ENCODE peak calls at places on chromosomes 7 and 10, in nine cellular contexts. H is B cell, W is right atrium auricular region, D is A549, T is thoracic aorta, G is choroid plexus epithelial cell, V is AG09309, Y is H1, E is AG09319. Q is an unnamed sample.
A peak's percentile ranks its signal among the peaks of the same experiment; 100 is the strongest.

GRCh38 chr10:3251172-3251571 is 78.6 kb upstream of the PITRM1 start:
- DNase-seq in H (no peak), W (no peak), D (no peak), T (no peak), G (no peak), V (no peak), Y (no peak), E (no peak), Q (no peak)

GRCh38 chr7:66682350-66683093 is 53.8 kb downstream of the KCTD7 start:
- DNase-seq in H (no peak), W (no peak), D (no peak), T (peak; percentile 33), G (peak; percentile 22), V (no peak), Y (no peak), E (no peak), Q (no peak)

GRCh38 chr10:59333731-59334130 is 28.6 kb downstream of the FAM13C start:
- DNase-seq in H (no peak), W (no peak), D (no peak), T (no peak), G (no peak), V (no peak), Y (no peak), E (no peak), Q (no peak)

GRCh38 chr10:115744089-115744488 is 528.9 kb downstream of the GFRA1 start:
- DNase-seq in H (no peak), W (no peak), D (no peak), T (no peak), G (no peak), V (no peak), Y (no peak), E (no peak), Q (no peak)

GRCh38 chr7:51013861-51014511 is 231.3 kb upstream of the GRB10 start:
- DNase-seq in H (no peak), W (peak; percentile 44), D (no peak), T (no peak), G (no peak), V (no peak), Y (no peak), E (no peak), Q (no peak)

GRCh38 chr10:76033457-76034196 is 602.2 kb downstream of the LRMDA start:
- DNase-seq in H (no peak), W (no peak), D (peak; percentile 91), T (no peak), G (peak; percentile 56), V (no peak), Y (no peak), E (peak; percentile 31), Q (no peak)

GRCh38 chr10:125692932-125693847 is 10.2 kb upstream of the TEX36 start:
- DNase-seq in H (no peak), W (no peak), D (no peak), T (no peak), G (no peak), V (peak; percentile 86), Y (no peak), E (peak; percentile 82), Q (no peak)

GRCh38 chr7:54544356-54545240 is 2.4 kb downstream of the VSTM2A start:
- DNase-seq in H (no peak), W (no peak), D (no peak), T (no peak), G (no peak), V (no peak), Y (no peak), E (no peak), Q (no peak)

GRCh38 chr7:23546897-23547572 is 15.3 kb upstream of the TRA2A start:
- DNase-seq in H (peak; percentile 88), W (peak; percentile 85), D (peak; percentile 93), T (no peak), G (peak; percentile 96), V (peak; percentile 75), Y (peak; percentile 75), E (peak; percentile 76), Q (no peak)

GRCh38 chr7:23545493-23545892 is 13.7 kb upstream of the TRA2A start:
- DNase-seq in H (no peak), W (no peak), D (no peak), T (no peak), G (no peak), V (no peak), Y (no peak), E (no peak), Q (no peak)

GRCh38 chr7:23547662-23548061 is 15.9 kb upstream of the TRA2A start:
- DNase-seq in H (no peak), W (no peak), D (no peak), T (no peak), G (no peak), V (no peak), Y (no peak), E (no peak), Q (no peak)

GRCh38 chr7:23542752-23543151 is 11.0 kb upstream of the TRA2A start:
- DNase-seq in H (no peak), W (no peak), D (no peak), T (no peak), G (no peak), V (no peak), Y (no peak), E (no peak), Q (no peak)

GRCh38 chr7:23544913-23545354 is 13.2 kb upstream of the TRA2A start:
- DNase-seq in H (peak; percentile 36), W (no peak), D (peak; percentile 65), T (no peak), G (peak; percentile 62), V (no peak), Y (no peak), E (no peak), Q (no peak)
- TF ChIP-seq CTCF in H (peak; percentile 32), W (peak; percentile 42), D (peak; percentile 58), T (no peak), G (peak; percentile 70), V (peak; percentile 54), Y (peak; percentile 78), E (peak; percentile 47), Q (peak; percentile 69)

GRCh38 chr7:45897042-45897690 is 8.9 kb downstream of the IGFBP1 start:
- DNase-seq in H (no peak), W (peak; percentile 21), D (no peak), T (no peak), G (peak; percentile 88), V (peak; percentile 67), Y (no peak), E (no peak), Q (no peak)

GRCh38 chr7:45898241-45898640 is 10.0 kb downstream of the IGFBP1 start:
- DNase-seq in H (no peak), W (no peak), D (no peak), T (no peak), G (no peak), V (no peak), Y (no peak), E (no peak), Q (no peak)

GRCh38 chr7:45901566-45901965 is 13.3 kb downstream of the IGFBP1 start:
- DNase-seq in H (no peak), W (no peak), D (no peak), T (no peak), G (no peak), V (no peak), Y (no peak), E (no peak), Q (no peak)

DNA sequence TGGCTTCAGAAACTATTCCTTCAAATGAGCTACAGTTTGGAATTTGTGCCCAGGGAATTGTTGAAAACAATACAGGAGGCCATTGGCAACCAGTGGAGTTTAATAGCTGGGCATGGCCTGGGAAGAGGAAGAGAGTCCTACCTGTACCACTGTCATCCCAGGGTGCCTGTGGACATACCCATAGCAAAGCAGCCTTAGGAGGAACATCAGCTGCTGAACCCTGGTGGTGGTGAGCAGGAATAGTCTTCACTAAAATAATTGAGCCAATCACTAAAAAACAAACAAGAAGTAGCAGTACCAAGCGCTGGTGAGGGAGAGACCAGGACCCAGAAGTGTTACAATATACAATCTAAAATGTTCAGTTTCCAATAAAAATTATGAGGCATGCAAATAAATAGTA is 14.5 kb downstream of the IGFBP1 start:
- DNase-seq in H (no peak), W (no peak), D (no peak), T (no peak), G (peak; percentile 11), V (no peak), Y (no peak), E (no peak), Q (no peak)
- TF ChIP-seq CTCF in H (no peak), W (no peak), D (no peak), T (no peak), G (peak; percentile 36), V (no peak), Y (peak; percentile 28), E (no peak), Q (peak; percentile 19)

GRCh38 chr10:103448751-103449150 is 3.4 kb downstream of the CALHM2 start:
- DNase-seq in H (no peak), W (peak; percentile 87), D (no peak), T (no peak), G (peak; percentile 81), V (peak; percentile 57), Y (no peak), E (peak; percentile 48), Q (no peak)

GRCh38 chr10:103445366-103445765 is 6.8 kb downstream of the CALHM2 start:
- DNase-seq in H (no peak), W (no peak), D (no peak), T (no peak), G (no peak), V (no peak), Y (no peak), E (no peak), Q (no peak)

GRCh38 chr10:103445767-103446567 is 6.2 kb downstream of the CALHM2 start:
- DNase-seq in H (no peak), W (peak; percentile 91), D (no peak), T (peak; percentile 73), G (no peak), V (peak; percentile 37), Y (no peak), E (peak; percentile 69), Q (no peak)

GRCh38 chr10:103449208-103450144 is 2.7 kb downstream of the CALHM2 start:
- DNase-seq in H (no peak), W (no peak), D (no peak), T (no peak), G (no peak), V (no peak), Y (no peak), E (no peak), Q (no peak)

DNA sequence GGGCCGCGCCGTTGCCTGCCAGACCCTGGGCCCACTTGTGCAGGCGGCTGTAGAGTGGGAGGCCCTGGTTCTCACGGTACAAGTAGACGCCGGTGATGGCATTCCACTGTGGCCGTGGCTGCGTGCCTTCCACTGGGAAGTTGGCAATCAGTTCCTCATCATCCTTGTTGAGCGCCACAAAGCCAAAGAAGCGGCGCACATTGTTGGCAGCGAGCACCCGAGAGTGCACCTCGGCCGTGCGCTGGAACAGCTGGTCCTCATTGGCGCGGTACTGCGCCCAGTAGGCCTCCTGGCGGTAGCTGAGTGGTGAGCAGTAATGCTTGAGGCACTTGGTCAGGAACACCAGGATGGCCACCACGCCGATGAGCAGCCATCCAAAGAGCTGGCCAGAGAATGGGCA is 5.0 kb downstream of the CALHM2 start:
- DNase-seq in H (no peak), W (no peak), D (no peak), T (no peak), G (no peak), V (no peak), Y (no peak), E (no peak), Q (no peak)
- TF ChIP-seq CTCF in H (no peak), W (no peak), D (no peak), T (no peak), G (no peak), V (no peak), Y (no peak), E (no peak), Q (no peak)

GRCh38 chr10:103748020-103748419 is 107.4 kb downstream of the SH3PXD2A start:
- DNase-seq in H (no peak), W (no peak), D (no peak), T (no peak), G (no peak), V (no peak), Y (no peak), E (no peak), Q (no peak)

GRCh38 chr10:103752680-103753248 is 102.6 kb downstream of the SH3PXD2A start:
- DNase-seq in H (no peak), W (no peak), D (peak; percentile 35), T (no peak), G (no peak), V (no peak), Y (no peak), E (no peak), Q (no peak)

GRCh38 chr10:103750836-103751235 is 104.5 kb downstream of the SH3PXD2A start:
- DNase-seq in H (no peak), W (no peak), D (no peak), T (no peak), G (no peak), V (no peak), Y (no peak), E (no peak), Q (no peak)

GRCh38 chr10:103749779-103750178 is 105.6 kb downstream of the SH3PXD2A start:
- DNase-seq in H (no peak), W (no peak), D (no peak), T (no peak), G (no peak), V (no peak), Y (no peak), E (no peak), Q (no peak)

DNA sequence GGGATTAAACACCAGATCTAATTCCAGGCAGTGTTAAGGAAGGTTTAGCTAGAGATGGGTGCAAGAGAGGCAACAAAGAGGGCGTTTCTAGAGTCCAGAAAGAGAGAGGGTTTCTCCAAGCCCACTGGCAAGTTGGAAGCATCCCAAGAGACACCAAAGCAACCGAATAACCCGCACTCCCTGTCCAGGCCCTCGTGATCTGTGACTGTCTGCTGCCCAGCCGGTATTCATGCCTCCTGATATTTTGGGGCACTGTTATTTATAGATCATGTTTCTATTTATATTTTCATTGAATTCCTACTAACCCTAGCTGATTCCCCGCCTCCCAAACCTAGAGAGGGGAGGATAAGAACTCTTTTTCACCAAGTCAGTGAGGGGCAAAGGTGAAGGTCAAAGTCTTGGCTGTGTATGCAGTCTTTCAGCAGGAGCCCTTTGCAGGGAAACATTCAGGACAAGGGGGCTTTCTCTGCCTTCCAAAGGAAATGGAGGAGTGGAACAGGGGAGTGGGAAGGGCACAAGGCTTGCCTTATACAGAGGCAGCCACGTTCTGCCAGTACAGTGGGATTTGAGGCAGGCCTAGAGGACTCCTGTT is 103.6 kb downstream of the SH3PXD2A start:
- DNase-seq in H (no peak), W (no peak), D (no peak), T (no peak), G (no peak), V (no peak), Y (no peak), E (no peak), Q (no peak)
- TF ChIP-seq CTCF in H (no peak), W (no peak), D (no peak), T (no peak), G (no peak), V (no peak), Y (no peak), E (no peak), Q (no peak)